ENCODE peak calls at places on chromosomes 1 and 21, in five cellular contexts. Y, W, D, C and T are unnamed samples.

GRCh38 chr21:16079830-16080229 is 350.0 kb downstream of the USP25 start:
- DNase-seq in Y (peak; percentile 68), W (no peak), D (no peak), C (no peak), T (no peak)

GRCh38 chr1:7384121-7384520 is 387.0 kb upstream of the VAMP3 start:
- DNase-seq in Y (no peak), W (no peak), D (no peak), C (no peak), T (no peak)

GRCh38 chr1:21628798-21629393 is 40.3 kb downstream of the RAP1GAP start:
- DNase-seq in Y (no peak), W (no peak), D (no peak), C (no peak), T (no peak)

GRCh38 chr1:207335695-207336363 is 14.4 kb downstream of the CD55 start:
- DNase-seq in Y (no peak), W (no peak), D (no peak), C (no peak), T (no peak)

GRCh38 chr1:62286778-62287224 is 32.4 kb downstream of the KANK4 start:
- DNase-seq in Y (no peak), W (no peak), D (no peak), C (no peak), T (no peak)

GRCh38 chr1:214686497-214686896 is 83.5 kb downstream of the CENPF start:
- DNase-seq in Y (no peak), W (no peak), D (no peak), C (no peak), T (no peak)

GRCh38 chr1:153510984-153511410 is 24.8 kb downstream of the S100A6 start:
- DNase-seq in Y (peak; percentile 66), W (peak; percentile 89), D (peak; percentile 82), C (peak; percentile 71), T (no peak)

GRCh38 chr1:37036667-37037053 is 2.3 kb upstream of the GRIK3 start:
- DNase-seq in Y (no peak), W (no peak), D (no peak), C (no peak), T (no peak)

GRCh38 chr21:28734522-28735175 is 258.0 kb downstream of the LTN1 start:
- DNase-seq in Y (no peak), W (no peak), D (no peak), C (no peak), T (no peak)

GRCh38 chr1:117846674-117847425 is 82.6 kb downstream of the GDAP2 start:
- DNase-seq in Y (no peak), W (no peak), D (no peak), C (no peak), T (no peak)

GRCh38 chr1:109882288-109883245 is 28.1 kb upstream of the CSF1 start:
- DNase-seq in Y (no peak), W (no peak), D (no peak), C (no peak), T (no peak)

GRCh38 chr1:110281363-110282290 is 57.5 kb upstream of the RBM15 start:
- DNase-seq in Y (no peak), W (peak; percentile 47), D (no peak), C (no peak), T (no peak)

GRCh38 chr1:35576061-35576765 is 3.1 kb downstream of the TFAP2E start:
- DNase-seq in Y (no peak), W (no peak), D (no peak), C (no peak), T (no peak)

GRCh38 chr1:178031856-178032320 is 62.0 kb upstream of the RASAL2 start:
- DNase-seq in Y (peak; percentile 88), W (peak; percentile 81), D (peak; percentile 87), C (peak; percentile 84), T (peak; percentile 74)

GRCh38 chr1:211843018-211843417 is 12.5 kb upstream of the LPGAT1 start:
- DNase-seq in Y (no peak), W (no peak), D (no peak), C (no peak), T (no peak)

GRCh38 chr1:226939439-226940028 is 560 bp upstream of the COQ8A start:
- DNase-seq in Y (peak; percentile 34), W (peak; percentile 82), D (peak; percentile 61), C (no peak), T (no peak)

GRCh38 chr1:61140778-61141177 is 58.4 kb downstream of the NFIA start:
- DNase-seq in Y (no peak), W (no peak), D (no peak), C (no peak), T (no peak)

GRCh38 chr1:216461466-216461865 is 38.2 kb upstream of the USH2A start:
- DNase-seq in Y (peak; percentile 30), W (no peak), D (no peak), C (no peak), T (no peak)

GRCh38 chr1:155081472-155082300 is 3.0 kb downstream of the EFNA3 start:
- DNase-seq in Y (no peak), W (no peak), D (no peak), C (no peak), T (no peak)

GRCh38 chr1:234231061-234231892 is 142.0 kb upstream of the COA6 start:
- DNase-seq in Y (no peak), W (no peak), D (no peak), C (no peak), T (no peak)

GRCh38 chr1:24857528-24858133 is 72.4 kb downstream of the RUNX3 start:
- DNase-seq in Y (no peak), W (no peak), D (no peak), C (no peak), T (no peak)

GRCh38 chr1:218718977-218719376 is 373.8 kb downstream of the TGFB2 start:
- DNase-seq in Y (peak; percentile 35), W (no peak), D (no peak), C (peak; percentile 23), T (peak; percentile 81)

GRCh38 chr1:50218344-50218743 is 109.6 kb downstream of the ELAVL4 start:
- DNase-seq in Y (no peak), W (no peak), D (no peak), C (no peak), T (no peak)

GRCh38 chr1:1003618-1004419 is 3.9 kb upstream of the HES4 start:
- DNase-seq in Y (no peak), W (no peak), D (no peak), C (no peak), T (no peak)

GRCh38 chr1:999797-1000356 is at the start of gene HES4:
- DNase-seq in Y (peak; percentile 85), W (peak; percentile 73), D (peak; percentile 91), C (peak; percentile 92), T (peak; percentile 51)

GRCh38 chr1:1000357-1001056 is 610 bp upstream of the HES4 start:
- DNase-seq in Y (peak; percentile 70), W (peak; percentile 91), D (peak; percentile 69), C (peak; percentile 83), T (peak; percentile 44)

GRCh38 chr1:1001057-1001630 is 1.2 kb upstream of the HES4 start:
- DNase-seq in Y (no peak), W (peak; percentile 46), D (no peak), C (no peak), T (no peak)

GRCh38 chr1:1001631-1002300 is 1.9 kb upstream of the HES4 start:
- DNase-seq in Y (no peak), W (peak; percentile 94), D (peak; percentile 74), C (peak; percentile 65), T (no peak)
- H3K4me3 ChIP-seq in Y (no peak overlapping the region), W (peak overlapping the region; percentile 32), D (peak overlapping the region; percentile 21), C (peak overlapping the region; percentile 51), T (peak overlapping the region; percentile 73)

GRCh38 chr21:17819878-17820232 is 699 bp upstream of the C21orf91 start:
- DNase-seq in Y (no peak), W (peak; percentile 5), D (no peak), C (no peak), T (no peak)
- TF ChIP-seq CTCF in Y (no peak), W (no peak), D (no peak), C (no peak), T (no peak)

DNA sequence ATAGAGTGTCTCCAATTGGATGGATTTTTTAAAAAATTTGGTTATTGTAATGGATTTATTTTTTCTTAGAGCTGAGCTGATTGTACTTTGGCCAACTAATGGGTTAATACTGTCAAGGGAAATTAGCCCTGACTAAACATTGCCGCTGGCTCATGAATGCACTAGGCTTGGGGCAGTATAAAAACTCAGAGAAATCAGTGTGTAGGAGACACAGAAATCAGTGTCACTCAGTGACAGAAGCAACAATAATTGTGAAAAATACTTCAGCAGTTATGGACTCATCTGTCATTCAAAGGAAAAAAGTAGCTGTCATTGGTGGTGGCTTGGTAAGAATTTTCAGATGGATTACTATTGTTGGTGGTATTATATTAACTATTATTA is at the start of gene KMO:
- DNase-seq in Y (no peak), W (no peak), D (no peak), C (peak; percentile 26), T (no peak)
- H3K4me3 ChIP-seq in Y (peak within 1 kb of the TSS; percentile 67), W (peak within 1 kb of the TSS; percentile 28), D (no peak within 1 kb of the TSS), C (peak within 1 kb of the TSS; percentile 35), T (peak within 1 kb of the TSS; percentile 44)

DNA sequence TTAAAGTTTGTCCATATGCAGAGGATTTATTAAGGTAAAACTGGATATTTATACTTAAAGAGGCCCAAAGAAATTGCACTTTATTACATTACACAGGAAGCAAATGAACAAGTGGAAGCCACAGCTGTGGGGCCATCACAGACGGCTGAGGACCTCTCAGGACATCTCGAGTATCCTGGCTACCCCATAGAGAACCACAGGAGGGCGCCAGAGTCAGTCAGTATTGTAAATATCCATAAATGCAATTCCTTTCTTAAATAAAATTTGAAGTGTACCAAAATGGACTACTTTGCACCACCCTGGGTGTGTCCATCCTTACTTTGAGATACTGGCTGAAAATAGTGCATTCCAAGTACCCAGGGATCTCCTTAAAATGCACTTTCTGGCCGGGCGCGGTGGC is 257.2 kb downstream of the MRPL39 start:
- DNase-seq in Y (no peak), W (peak; percentile 25), D (no peak), C (peak; percentile 45), T (no peak)
- TF ChIP-seq CTCF in Y (peak; percentile 59), W (peak; percentile 73), D (no peak), C (peak; percentile 43), T (peak; percentile 60)

GRCh38 chr1:14600405-14601150 is 2.1 kb downstream of the KAZN start:
- DNase-seq in Y (no peak), W (no peak), D (no peak), C (no peak), T (no peak)
- H3K4me3 ChIP-seq in Y (peak overlapping the region; percentile 71), W (no peak overlapping the region), D (no peak overlapping the region), C (no peak overlapping the region), T (no peak overlapping the region)

DNA sequence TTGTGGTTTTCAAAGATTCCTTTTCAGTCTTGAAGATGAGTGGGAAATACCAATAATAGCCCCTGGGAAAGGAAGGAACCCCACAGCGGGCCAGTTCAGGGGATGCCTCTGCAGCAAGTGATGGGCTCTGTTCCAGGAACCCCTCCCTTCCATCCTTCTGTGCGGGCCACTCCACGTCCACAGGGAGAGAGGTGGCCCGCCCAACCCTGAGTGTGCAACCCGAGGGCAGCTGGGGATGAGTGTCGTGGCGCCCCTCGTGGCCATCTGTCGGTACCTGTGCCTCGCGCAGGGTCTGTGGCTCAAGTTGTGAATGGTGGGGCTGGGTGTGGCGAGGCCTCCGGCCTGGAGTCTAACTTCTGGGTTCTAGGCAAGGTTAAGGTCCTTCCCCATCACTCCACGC is 65.6 kb downstream of the TLR5 start:
- DNase-seq in Y (no peak), W (no peak), D (no peak), C (no peak), T (no peak)
- TF ChIP-seq CTCF in Y (no peak), W (no peak), D (no peak), C (no peak), T (no peak)

DNA sequence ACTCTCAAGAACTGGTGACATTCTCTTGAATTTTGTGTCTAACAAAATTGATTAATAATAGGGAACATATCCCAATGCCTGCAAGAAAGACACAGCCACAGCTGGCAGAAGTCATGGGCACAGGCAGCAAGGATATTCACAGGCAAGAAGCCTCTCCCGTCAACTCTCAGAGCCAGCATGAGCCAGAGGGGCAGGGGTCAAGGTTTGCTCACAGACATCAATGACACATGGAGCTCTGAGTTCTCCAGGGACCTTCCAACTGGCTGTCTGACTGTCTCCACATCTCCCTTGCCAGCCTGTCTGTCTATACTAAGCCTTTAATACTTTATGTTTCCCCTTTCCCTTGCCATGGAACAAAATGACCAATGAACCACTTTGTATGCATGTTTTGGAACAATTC is 101.5 kb upstream of the RAB4A start:
- DNase-seq in Y (no peak), W (no peak), D (no peak), C (no peak), T (no peak)
- H3K4me3 ChIP-seq in Y (no peak overlapping the region), W (no peak overlapping the region), D (no peak overlapping the region), C (no peak overlapping the region), T (no peak overlapping the region)